ENCODE peak calls at places on chromosomes 5 and 9, in six cellular contexts. J is heart right ventricle, B is NCI-H345, D is A172, H is cardiac fibroblast, G is lower lobe of right lung. T is an unnamed sample.

GRCh38 chr5:7869474-7870136 is 657 bp downstream of the MTRR start:
- DNase-seq in J (peak), B (peak), D (peak), H (no peak), G (peak), T (no peak)

GRCh38 chr5:31365776-31366175 is 166.1 kb downstream of the DROSHA start:
- DNase-seq in J (no peak), B (no peak), D (no peak), H (no peak), G (no peak), T (no peak)

GRCh38 chr9:75451045-75451444 is 362.7 kb downstream of the OSTF1 start:
- DNase-seq in J (no peak), B (no peak), D (no peak), H (no peak), G (no peak), T (no peak)

GRCh38 chr5:132489871-132490483 is 596 bp downstream of the IRF1 start:
- DNase-seq in J (peak), B (no peak), D (peak), H (peak), G (peak), T (peak)

GRCh38 chr9:126709241-126709640 is 95.5 kb downstream of the LMX1B start:
- DNase-seq in J (no peak), B (no peak), D (no peak), H (no peak), G (no peak), T (peak)

GRCh38 chr5:160287378-160288051 is 24.8 kb downstream of the CCNJL start:
- DNase-seq in J (peak), B (no peak), D (peak), H (peak), G (peak), T (peak)

GRCh38 chr5:88826959-88827585 is 55.9 kb downstream of the MEF2C start:
- DNase-seq in J (peak), B (no peak), D (peak), H (peak), G (no peak), T (no peak)

GRCh38 chr9:115328228-115328627 is 210.3 kb upstream of the TNC start:
- DNase-seq in J (peak), B (no peak), D (peak), H (peak), G (no peak), T (no peak)

GRCh38 chr5:177178905-177179304 is 45.3 kb downstream of the NSD1 start:
- DNase-seq in J (no peak), B (no peak), D (no peak), H (no peak), G (no peak), T (no peak)

GRCh38 chr5:38228914-38229313 is 29.4 kb upstream of the EGFLAM start:
- DNase-seq in J (no peak), B (no peak), D (no peak), H (no peak), G (no peak), T (no peak)

GRCh38 chr5:10059611-10060379 is 189.9 kb downstream of the ATPSCKMT start:
- DNase-seq in J (no peak), B (no peak), D (no peak), H (no peak), G (no peak), T (no peak)

GRCh38 chr5:147554285-147554817 is 44.5 kb upstream of the DPYSL3 start:
- DNase-seq in J (peak), B (no peak), D (peak), H (peak), G (no peak), T (no peak)

GRCh38 chr5:179806250-179807045 is at the start of gene MGAT4B:
- DNase-seq in J (peak), B (peak), D (no peak), H (peak), G (peak), T (no peak)

GRCh38 chr5:31626156-31626555 is 12.8 kb upstream of the PDZD2 start:
- DNase-seq in J (peak), B (peak), D (no peak), H (no peak), G (no peak), T (no peak)

GRCh38 chr5:40666657-40667056 is 13.1 kb upstream of the PTGER4 start:
- DNase-seq in J (no peak), B (no peak), D (no peak), H (no peak), G (no peak), T (no peak)

GRCh38 chr9:105883847-105884246 is 189.5 kb downstream of the TMEM38B start:
- DNase-seq in J (no peak), B (no peak), D (no peak), H (no peak), G (no peak), T (no peak)

GRCh38 chr9:136189394-136190236 is 15.3 kb downstream of the LHX3 start:
- DNase-seq in J (no peak), B (no peak), D (peak), H (no peak), G (no peak), T (no peak)

GRCh38 chr5:68499952-68500351 is 284.4 kb downstream of the PIK3R1 start:
- DNase-seq in J (no peak), B (no peak), D (peak), H (peak), G (no peak), T (no peak)

GRCh38 chr5:10635257-10635860 is 71.5 kb downstream of the ANKRD33B start:
- DNase-seq in J (no peak), B (no peak), D (peak), H (no peak), G (no peak), T (no peak)

GRCh38 chr9:126722922-126723806 is 81.7 kb upstream of the ZBTB43 start:
- DNase-seq in J (no peak), B (peak), D (peak), H (peak), G (peak), T (no peak)

GRCh38 chr5:126479810-126480209 is 56.6 kb downstream of the GRAMD2B start:
- DNase-seq in J (no peak), B (no peak), D (no peak), H (no peak), G (no peak), T (no peak)

GRCh38 chr9:6931913-6932312 is 174.1 kb downstream of the KDM4C start:
- DNase-seq in J (peak), B (no peak), D (peak), H (peak), G (no peak), T (peak)

GRCh38 chr5:134506054-134507039 is 19.1 kb upstream of the JADE2 start:
- DNase-seq in J (peak), B (no peak), D (peak), H (peak), G (peak), T (peak)

GRCh38 chr5:164998590-164998989 is 1493.2 kb downstream of the MAT2B start:
- DNase-seq in J (no peak), B (no peak), D (no peak), H (no peak), G (no peak), T (no peak)

GRCh38 chr5:43210570-43210969 is 18.5 kb downstream of the NIM1K start:
- DNase-seq in J (no peak), B (no peak), D (no peak), H (no peak), G (no peak), T (no peak)

GRCh38 chr5:139747583-139748504 is 47.8 kb upstream of the PSD2 start:
- DNase-seq in J (peak), B (peak), D (no peak), H (peak), G (peak), T (peak)

GRCh38 chr9:129317179-129318011 is 139.3 kb upstream of the IER5L start:
- DNase-seq in J (peak), B (no peak), D (no peak), H (peak), G (no peak), T (peak)

T was measured in right atrium auricular region.